ENCODE peak calls at places on chromosomes 1 and 21, in six cellular contexts. H is NCI-H460; C is left colon; N is fibroblast of gingiva; R is AG09319; Y is CD4-positive, alpha-beta memory T cell. I is an unnamed sample.

GRCh38 chr1:20346433-20346832 is 55.8 kb downstream of the VWA5B1 start:
- DNase-seq in H (no peak), C (no peak), N (no peak), R (no peak), Y (no peak), I (no peak)

GRCh38 chr1:170303034-170303433 is 157.3 kb downstream of the NTMT2 start:
- DNase-seq in H (no peak), C (no peak), N (peak; percentile 25), R (no peak), Y (no peak), I (no peak)

GRCh38 chr1:9071554-9072235 is 2.3 kb upstream of the SLC2A5 start:
- DNase-seq in H (no peak), C (no peak), N (no peak), R (no peak), Y (no peak), I (no peak)

GRCh38 chr1:206534552-206534951 is 27.2 kb downstream of the RASSF5 start:
- DNase-seq in H (no peak), C (no peak), N (no peak), R (no peak), Y (no peak), I (no peak)

GRCh38 chr1:93419344-93419743 is 28.6 kb upstream of the FNBP1L start:
- DNase-seq in H (no peak), C (no peak), N (no peak), R (no peak), Y (no peak), I (no peak)

GRCh38 chr1:2962061-2962460 is 59.2 kb upstream of the ACTRT2 start:
- DNase-seq in H (no peak), C (no peak), N (no peak), R (no peak), Y (no peak), I (no peak)

GRCh38 chr1:169586395-169587255 is at the start of gene F5:
- DNase-seq in H (peak; percentile 54), C (peak; percentile 77), N (peak; percentile 42), R (no peak), Y (peak; percentile 72), I (no peak)

GRCh38 chr1:56065729-56066128 is 513.6 kb downstream of the PLPP3 start:
- DNase-seq in H (no peak), C (no peak), N (peak; percentile 11), R (no peak), Y (no peak), I (no peak)

GRCh38 chr1:23177438-23178380 is 9.1 kb upstream of the LUZP1 start:
- DNase-seq in H (no peak), C (peak; percentile 78), N (peak; percentile 53), R (no peak), Y (peak; percentile 30), I (no peak)

GRCh38 chr21:31446206-31446900 is 102.3 kb upstream of the TIAM1 start:
- DNase-seq in H (no peak), C (no peak), N (no peak), R (no peak), Y (peak; percentile 53), I (no peak)

GRCh38 chr21:41783476-41784150 is 16.8 kb upstream of the RIPK4 start:
- DNase-seq in H (no peak), C (peak; percentile 88), N (no peak), R (no peak), Y (no peak), I (peak; percentile 88)

GRCh38 chr1:175168782-175169181 is 23.8 kb downstream of the KIAA0040 start:
- DNase-seq in H (no peak), C (no peak), N (no peak), R (no peak), Y (no peak), I (no peak)

GRCh38 chr1:180773210-180773865 is 139.4 kb upstream of the KIAA1614 start:
- DNase-seq in H (no peak), C (no peak), N (peak; percentile 13), R (no peak), Y (no peak), I (no peak)

GRCh38 chr21:41322496-41323382 is 6.1 kb downstream of the FAM3B start:
- DNase-seq in H (no peak), C (no peak), N (no peak), R (no peak), Y (no peak), I (no peak)

GRCh38 chr21:18369115-18369514 is 34.5 kb downstream of the TMPRSS15 start:
- DNase-seq in H (peak; percentile 44), C (no peak), N (peak; percentile 12), R (no peak), Y (no peak), I (no peak)

GRCh38 chr1:111769517-111770146 is 13.9 kb downstream of the DDX20 start:
- DNase-seq in H (peak; percentile 60), C (peak; percentile 23), N (peak; percentile 76), R (peak; percentile 43), Y (peak; percentile 61), I (no peak)

GRCh38 chr1:230850547-230850946 is 17.8 kb downstream of the C1orf198 start:
- DNase-seq in H (no peak), C (no peak), N (no peak), R (no peak), Y (no peak), I (no peak)

GRCh38 chr1:185050823-185051451 is 5.6 kb downstream of the RNF2 start:
- DNase-seq in H (no peak), C (no peak), N (no peak), R (no peak), Y (no peak), I (no peak)

GRCh38 chr21:38920631-38921398 is 115.1 kb downstream of the ETS2 start:
- DNase-seq in H (no peak), C (no peak), N (peak; percentile 66), R (no peak), Y (no peak), I (no peak)

GRCh38 chr1:110615548-110616130 is 9.5 kb upstream of the KCNA2 start:
- DNase-seq in H (peak; percentile 55), C (peak; percentile 70), N (peak; percentile 26), R (peak; percentile 11), Y (peak; percentile 39), I (peak; percentile 21)

GRCh38 chr1:204093421-204093717 is 20.5 kb downstream of the SOX13 start:
- DNase-seq in H (no peak), C (peak; percentile 85), N (no peak), R (no peak), Y (no peak), I (no peak)

GRCh38 chr1:173332026-173332425 is 124.9 kb upstream of the TNFSF4 start:
- DNase-seq in H (no peak), C (no peak), N (peak; percentile 21), R (no peak), Y (no peak), I (no peak)